ENCODE peak calls at places on chromosomes 12 and 14, in eight cellular contexts. J, Q, I, M, O, L, A and E are unnamed samples. For H3K27me3 and H3K4me1, the result is how much of the 10 kb centered on the place peaks cover.

GRCh38 chr12:10366875-10367274 is 23.0 kb downstream of the KLRK1 start:
- DNase-seq in J (peak), Q (no peak), I (no peak), M (no peak), O (no peak), L (no peak), A (no peak), E (no peak)

GRCh38 chr12:93065896-93066295 is 136.8 kb upstream of the EEA1 start:
- DNase-seq in J (no peak), Q (no peak), I (no peak), M (no peak), O (no peak), L (no peak), A (no peak), E (no peak)

GRCh38 chr12:47995976-47996375 is 8.3 kb downstream of the COL2A1 start:
- DNase-seq in J (no peak), Q (no peak), I (no peak), M (no peak), O (no peak), L (no peak), A (no peak), E (no peak)

GRCh38 chr14:54776361-54777001 is 126.1 kb downstream of the GCH1 start:
- DNase-seq in J (peak), Q (peak), I (no peak), M (no peak), O (no peak), L (peak), A (peak), E (peak)

GRCh38 chr12:662541-663292 is 528 bp downstream of the NINJ2 start:
- DNase-seq in J (no peak), Q (no peak), I (no peak), M (no peak), O (no peak), L (no peak), A (no peak), E (no peak)

GRCh38 chr12:118430516-118430915 is 54.2 kb downstream of the SUDS3 start:
- DNase-seq in J (no peak), Q (no peak), I (no peak), M (no peak), O (no peak), L (no peak), A (no peak), E (no peak)

GRCh38 chr14:102138535-102138934 is 1.2 kb upstream of the WDR20 start:
- DNase-seq in J (no peak), Q (no peak), I (no peak), M (no peak), O (no peak), L (no peak), A (no peak), E (no peak)

GRCh38 chr12:10027311-10028099 is 3.0 kb upstream of the CLEC9A start:
- DNase-seq in J (peak), Q (no peak), I (no peak), M (no peak), O (no peak), L (no peak), A (no peak), E (no peak)

GRCh38 chr14:56803816-56804535 is 6.3 kb downstream of the OTX2 start:
- DNase-seq in J (no peak), Q (no peak), I (no peak), M (no peak), O (no peak), L (no peak), A (no peak), E (no peak)
- H3K27me3 ChIP-seq in J (under half), Q (half or more), I (under half), M (half or more), O (under half), L (half or more), A (under half), E (half or more)

GRCh38 chr12:112350593-112351592 is 31.3 kb downstream of the HECTD4 start:
- DNase-seq in J (no peak), Q (no peak), I (no peak), M (no peak), O (no peak), L (no peak), A (no peak), E (no peak)
- H3K4me1 ChIP-seq in J (under half), Q (under half), I (under half), M (under half), O (under half), L (under half), A (under half), E (under half)

GRCh38 chr12:12488296-12488695 is 74.4 kb downstream of the DUSP16 start:
- DNase-seq in J (no peak), Q (no peak), I (no peak), M (no peak), O (no peak), L (no peak), A (no peak), E (no peak)

GRCh38 chr12:12492547-12492946 is 70.1 kb downstream of the DUSP16 start:
- DNase-seq in J (no peak), Q (no peak), I (no peak), M (no peak), O (no peak), L (no peak), A (no peak), E (no peak)

GRCh38 chr12:12488823-12489528 is 73.7 kb downstream of the DUSP16 start:
- DNase-seq in J (no peak), Q (no peak), I (no peak), M (no peak), O (no peak), L (no peak), A (no peak), E (no peak)

GRCh38 chr12:12495536-12495935 is 67.1 kb downstream of the DUSP16 start:
- DNase-seq in J (no peak), Q (no peak), I (no peak), M (no peak), O (no peak), L (no peak), A (no peak), E (no peak)

GRCh38 chr12:12491634-12492033 is 71.0 kb downstream of the DUSP16 start:
- DNase-seq in J (no peak), Q (no peak), I (no peak), M (no peak), O (no peak), L (no peak), A (no peak), E (no peak)
- H3K27ac ChIP-seq in J (no peak), Q (no peak), I (no peak), M (no peak), O (peak), L (no peak), A (no peak), E (no peak)

DNA sequence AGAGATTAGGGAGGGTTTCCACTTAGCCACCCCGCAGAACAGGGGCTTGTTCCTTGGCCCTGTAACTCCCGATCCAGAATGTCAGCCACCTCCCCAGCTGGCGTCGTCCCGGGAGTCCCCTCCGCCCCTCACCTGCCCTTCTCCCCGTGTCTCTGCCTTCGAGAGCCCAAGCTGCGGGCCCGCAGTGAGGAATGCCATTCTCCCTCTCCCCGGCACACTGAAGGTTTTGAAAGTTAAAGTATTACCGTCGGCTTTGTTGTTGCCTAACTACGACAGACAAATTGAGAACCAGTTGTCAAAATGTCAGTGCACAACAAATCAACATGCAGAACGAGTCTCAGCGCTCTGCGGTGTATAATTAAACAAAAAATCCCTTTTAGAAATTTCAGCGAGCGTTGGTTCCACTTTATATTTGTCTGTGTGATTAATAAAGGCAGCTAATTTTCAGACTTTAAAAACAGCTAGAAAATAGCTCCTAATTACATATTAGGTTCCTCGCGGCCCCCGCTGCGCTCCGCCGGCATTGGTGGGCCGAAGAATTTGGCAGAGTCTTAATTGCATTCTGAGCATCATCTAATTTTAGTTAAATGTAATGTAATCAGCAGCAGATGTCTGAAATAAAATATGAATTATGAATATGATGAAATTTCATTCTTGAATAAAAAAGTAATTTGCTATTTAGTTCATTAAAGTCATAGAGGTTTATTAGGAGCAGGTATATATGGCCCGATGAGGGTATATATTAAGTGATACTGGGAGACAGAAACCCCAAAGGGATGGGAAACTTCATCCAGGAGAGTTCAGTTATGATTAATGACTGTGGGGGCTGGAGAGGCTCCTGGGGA is 40.2 kb downstream of the MVK start:
- DNase-seq in J (no peak), Q (no peak), I (no peak), M (no peak), O (no peak), L (no peak), A (no peak), E (no peak)
- H3K27me3 ChIP-seq in J (under half), Q (under half), I (under half), M (under half), O (under half), L (under half), A (under half), E (under half)